ENCODE peak calls at places on chromosomes 4 and X, in eight cellular contexts. B is spleen, H is GM12878, D is right lobe of liver, A is transverse colon, J is testis, X is A549, S is H1. K is an unnamed sample.

GRCh38 chr4:1382776-1383727 is 23.2 kb downstream of the NKX1-1 start:
- DNase-seq in B (peak; percentile 67), H (no peak), D (peak; percentile 18), A (no peak), J (no peak), X (no peak), S (no peak), K (peak; percentile 54)

GRCh38 chrX:1419545-1420355 is 27.8 kb upstream of the SLC25A6 start:
- DNase-seq in B (peak; percentile 70), H (no peak), D (no peak), A (no peak), J (no peak), X (no peak), S (no peak), K (peak; percentile 61)

GRCh38 chr4:41363384-41363981 is 106.8 kb downstream of the UCHL1 start:
- DNase-seq in B (peak; percentile 51), H (no peak), D (no peak), A (no peak), J (peak; percentile 16), X (no peak), S (peak; percentile 50), K (no peak)

GRCh38 chr4:151744614-151745013 is 16.2 kb downstream of the GATB start:
- DNase-seq in B (no peak), H (peak; percentile 44), D (no peak), A (no peak), J (no peak), X (peak; percentile 28), S (no peak), K (no peak)

GRCh38 chr4:86939123-86939522 is 4.3 kb downstream of the AFF1 start:
- DNase-seq in B (no peak), H (no peak), D (no peak), A (no peak), J (no peak), X (no peak), S (no peak), K (no peak)

GRCh38 chr4:102493794-102494193 is 7.4 kb upstream of the NFKB1 start:
- DNase-seq in B (no peak), H (no peak), D (no peak), A (peak; percentile 48), J (no peak), X (no peak), S (no peak), K (no peak)

GRCh38 chrX:10519761-10520160 is 100.6 kb downstream of the MID1 start:
- DNase-seq in B (no peak), H (no peak), D (no peak), A (no peak), J (no peak), X (no peak), S (no peak), K (no peak)

GRCh38 chr4:52714597-52715254 is 36.5 kb downstream of the ERVMER34-1 start:
- DNase-seq in B (no peak), H (no peak), D (no peak), A (no peak), J (no peak), X (no peak), S (no peak), K (no peak)

GRCh38 chr4:57219389-57219890 is 109.3 kb upstream of the IGFBP7 start:
- DNase-seq in B (no peak), H (no peak), D (no peak), A (no peak), J (no peak), X (no peak), S (no peak), K (no peak)

GRCh38 chrX:49001521-49002090 is 458 bp downstream of the GRIPAP1 start:
- DNase-seq in B (peak; percentile 80), H (peak; percentile 12), D (no peak), A (peak; percentile 22), J (peak; percentile 65), X (peak; percentile 54), S (peak; percentile 51), K (no peak)

GRCh38 chr4:7647932-7648812 is 213.4 kb upstream of the PSAPL1 start:
- DNase-seq in B (peak; percentile 77), H (no peak), D (peak; percentile 58), A (no peak), J (no peak), X (no peak), S (no peak), K (no peak)

GRCh38 chrX:73850124-73851013 is 287.4 kb downstream of the CHIC1 start:
- DNase-seq in B (no peak), H (peak; percentile 62), D (peak; percentile 45), A (peak; percentile 46), J (peak; percentile 33), X (peak; percentile 3), S (no peak), K (no peak)

GRCh38 chr4:68490826-68491457 is 43.7 kb downstream of the TMPRSS11E start:
- DNase-seq in B (no peak), H (no peak), D (no peak), A (no peak), J (peak; percentile 16), X (no peak), S (no peak), K (no peak)

GRCh38 chr4:125243835-125244397 is 70.8 kb upstream of the FAT4 start:
- DNase-seq in B (no peak), H (no peak), D (no peak), A (no peak), J (no peak), X (no peak), S (no peak), K (no peak)

GRCh38 chr4:88522702-88523324 is 763 bp downstream of the PYURF start:
- DNase-seq in B (peak; percentile 82), H (no peak), D (peak; percentile 56), A (peak; percentile 30), J (peak; percentile 81), X (peak; percentile 18), S (no peak), K (no peak)

GRCh38 chr4:48173055-48173991 is 39.3 kb upstream of the TXK start:
- DNase-seq in B (no peak), H (peak; percentile 55), D (no peak), A (no peak), J (no peak), X (peak; percentile 41), S (no peak), K (no peak)

GRCh38 chrX:2500681-2501151 is at the start of the genes DHRSX and ZBED1:
- DNase-seq in B (peak; percentile 93), H (no peak), D (peak; percentile 66), A (peak; percentile 48), J (no peak), X (peak; percentile 40), S (peak; percentile 67), K (no peak)

GRCh38 chr4:37990731-37991130 is 30.5 kb downstream of the PTTG2 start:
- DNase-seq in B (no peak), H (no peak), D (no peak), A (no peak), J (no peak), X (no peak), S (peak; percentile 26), K (no peak)

GRCh38 chrX:144265641-144266040 is 381.8 kb downstream of the UBE2NL start:
- DNase-seq in B (no peak), H (no peak), D (no peak), A (no peak), J (no peak), X (no peak), S (no peak), K (no peak)

GRCh38 chr4:48543796-48544195 is 53.7 kb downstream of the ZAR1 start:
- DNase-seq in B (no peak), H (no peak), D (no peak), A (no peak), J (no peak), X (no peak), S (no peak), K (no peak)

GRCh38 chr4:48504352-48504751 is 14.3 kb downstream of the ZAR1 start:
- DNase-seq in B (no peak), H (no peak), D (no peak), A (no peak), J (no peak), X (no peak), S (no peak), K (no peak)

GRCh38 chr4:122577808-122578781 is 42.8 kb downstream of the IL21 start:
- DNase-seq in B (no peak), H (no peak), D (no peak), A (peak; percentile 43), J (peak; percentile 17), X (peak; percentile 50), S (peak; percentile 64), K (no peak)
- TF ChIP-seq POLR2A in B (no peak), H (no peak), D (no peak), A (no peak), J (no peak), X (no peak), S (no peak), K (no peak)

DNA sequence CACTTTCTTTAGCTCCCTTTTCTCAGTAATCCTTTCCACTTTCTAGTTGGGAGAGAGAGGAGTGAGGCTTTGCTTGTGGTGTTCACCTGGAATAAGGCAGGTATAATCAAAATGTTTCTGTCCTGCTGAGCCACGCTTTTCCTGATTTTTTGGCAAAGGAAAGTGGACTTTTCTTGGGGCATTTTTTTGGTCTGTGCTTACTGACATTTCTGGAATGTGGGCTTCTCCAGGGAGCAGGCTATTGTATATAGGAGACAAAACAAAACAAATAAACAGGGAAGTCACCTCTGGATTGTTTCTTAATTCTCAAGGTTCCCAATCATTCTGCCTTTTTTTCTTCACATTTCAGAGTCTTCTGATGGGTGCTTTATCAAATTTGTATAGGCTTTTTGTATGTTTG is 25.7 kb upstream of the RP2 start:
- DNase-seq in B (no peak), H (no peak), D (no peak), A (no peak), J (no peak), X (no peak), S (no peak), K (no peak)
- TF ChIP-seq POLR2A in B (no peak), H (no peak), D (no peak), A (no peak), J (no peak), X (no peak), S (no peak), K (no peak)

DNA sequence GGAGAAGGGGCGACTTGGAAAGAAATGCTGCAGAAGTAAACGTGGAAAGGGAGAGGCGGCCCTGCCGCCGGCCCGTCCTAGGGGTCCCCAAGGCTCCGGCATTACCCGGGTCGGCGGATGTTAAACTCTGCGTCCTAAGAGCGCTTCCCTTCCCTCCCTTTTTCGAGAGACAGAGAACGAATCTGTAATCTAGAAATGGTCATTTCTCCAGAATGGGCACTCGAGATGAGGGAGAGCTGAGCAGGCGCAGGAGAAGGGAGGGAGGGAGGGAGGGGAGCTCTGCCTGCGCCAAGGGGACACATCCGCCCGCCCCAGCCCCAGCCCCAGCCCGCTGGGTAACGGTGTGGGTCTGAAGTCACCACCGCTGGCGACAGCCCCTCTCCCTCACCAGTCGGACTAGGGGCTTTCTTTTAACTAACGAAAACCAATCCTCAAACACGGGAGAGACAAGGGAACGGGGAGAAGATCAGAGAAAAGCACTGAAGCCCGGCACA is 1.7 kb downstream of the HCFC1 start:
- DNase-seq in B (peak; percentile 87), H (no peak), D (no peak), A (no peak), J (peak; percentile 43), X (no peak), S (no peak), K (no peak)
- TF ChIP-seq POLR2A in B (no peak), H (no peak), D (no peak), A (no peak), J (no peak), X (no peak), S (no peak), K (no peak)

DNA sequence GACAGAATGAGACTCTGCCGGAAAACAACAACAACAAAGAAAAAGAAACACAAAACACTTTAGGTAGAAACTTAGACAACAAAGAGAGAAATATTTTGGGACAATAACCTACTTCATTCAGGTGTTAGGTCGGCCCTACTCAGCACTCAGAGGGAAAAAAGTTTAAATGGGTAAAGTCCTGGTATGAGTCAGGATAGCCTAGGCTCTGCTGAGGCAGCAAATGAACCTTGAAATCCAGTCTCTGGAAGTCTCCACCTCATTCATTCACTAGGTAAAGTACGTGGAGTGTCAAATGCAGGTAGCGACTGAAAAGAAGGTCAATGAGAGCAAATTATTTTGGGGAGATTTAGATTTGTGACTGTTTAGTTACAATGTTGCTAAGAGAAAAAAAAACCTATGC is 127.4 kb downstream of the FHDC1 start:
- DNase-seq in B (no peak), H (no peak), D (no peak), A (no peak), J (no peak), X (no peak), S (no peak), K (no peak)
- TF ChIP-seq POLR2A in B (no peak), H (no peak), D (no peak), A (no peak), J (no peak), X (no peak), S (no peak), K (no peak)